ENCODE peak calls at places on chromosomes 2 and 18, in four cellular contexts. I is sciatic nerve, E is MCF 10A, Q is NCI-H510A treated with DMSO at 0.1 percent for 48 hours. G is an unnamed sample.
A peak's percentile ranks its signal among the peaks of the same experiment; 100 is the strongest.

GRCh38 chr2:112154246-112155110 is 16.3 kb downstream of the FBLN7 start:
- DNase-seq in I (no peak), E (no peak), Q (no peak), G (no peak)

GRCh38 chr2:120749506-120750431 is 14.1 kb downstream of the GLI2 start:
- DNase-seq in I (no peak), E (no peak), Q (no peak), G (no peak)

GRCh38 chr2:72920317-72921087 is 3.2 kb downstream of the EMX1 start:
- DNase-seq in I (no peak), E (no peak), Q (peak; percentile 28), G (no peak)

GRCh38 chr2:192500550-192501200 is 305.9 kb upstream of the TMEFF2 start:
- DNase-seq in I (no peak), E (peak; percentile 96), Q (no peak), G (no peak)

GRCh38 chr2:151238527-151239487 is 22.9 kb downstream of the RBM43 start:
- DNase-seq in I (peak; percentile 67), E (peak; percentile 78), Q (peak; percentile 28), G (peak; percentile 42)

GRCh38 chr2:101325425-101325824 is 16.9 kb upstream of the RNF149 start:
- DNase-seq in I (no peak), E (no peak), Q (no peak), G (no peak)

GRCh38 chr18:47203626-47204464 is 27.7 kb upstream of the IER3IP1 start:
- DNase-seq in I (no peak), E (no peak), Q (no peak), G (no peak)

GRCh38 chr2:83528746-83529145 is 930.3 kb downstream of the SUCLG1 start:
- DNase-seq in I (no peak), E (no peak), Q (no peak), G (no peak)

GRCh38 chr2:23360571-23361125 is 24.3 kb upstream of the KLHL29 start:
- DNase-seq in I (no peak), E (no peak), Q (no peak), G (no peak)

GRCh38 chr2:136363921-136364320 is 246.0 kb upstream of the CXCR4 start:
- DNase-seq in I (no peak), E (no peak), Q (peak; percentile 44), G (peak; percentile 89)

GRCh38 chr2:54081574-54081973 is 33.8 kb upstream of the ACYP2 start:
- DNase-seq in I (no peak), E (peak; percentile 48), Q (peak; percentile 36), G (no peak)

GRCh38 chr2:129877289-129877741 is 102.2 kb upstream of the RAB6C start:
- DNase-seq in I (peak; percentile 97), E (peak; percentile 80), Q (peak; percentile 69), G (peak; percentile 77)

GRCh38 chr2:85132392-85132791 is 800 bp upstream of the TCF7L1 start:
- DNase-seq in I (no peak), E (no peak), Q (peak; percentile 39), G (no peak)